ENCODE peak calls at places on chromosome X, in five cellular contexts. P is PC-3, F is tibial nerve, T is right lobe of liver, V is tibial artery. Z is an unnamed sample. For H3K27me3, the result is how much of the 10 kb centered on the place peaks cover.

GRCh38 chrX:21374994-21375794 is 976 bp downstream of the CNKSR2 start:
- DNase-seq in T (no peak), V (peak), F (no peak), P (no peak), Z (no peak)

GRCh38 chrX:68693481-68694410 is 46.3 kb downstream of the STARD8 start:
- DNase-seq in P (peak), F (peak), V (peak), T (peak), Z (no peak)

GRCh38 chrX:50514811-50515210 is 44.2 kb upstream of the DGKK start:
- DNase-seq in P (no peak), T (no peak), V (no peak), F (no peak), Z (no peak)

GRCh38 chrX:57951666-57952319 is 41.5 kb upstream of the ZXDA start:
- DNase-seq in F (no peak), P (no peak), V (no peak), T (no peak), Z (no peak)

GRCh38 chrX:76029385-76029784 is 143.5 kb upstream of the PBDC1 start:
- DNase-seq in T (no peak), F (no peak), P (no peak), V (no peak), Z (no peak)

GRCh38 chrX:567891-568290 is 62.7 kb upstream of the SHOX start:
- DNase-seq in P (no peak), V (no peak), F (no peak), T (no peak), Z (no peak)

GRCh38 chrX:38970074-38970473 is 168.8 kb downstream of the MID1IP1 start:
- DNase-seq in T (no peak), V (no peak), P (no peak), F (no peak), Z (no peak)

GRCh38 chrX:150731795-150732194 is 38.6 kb downstream of the MTMR1 start:
- DNase-seq in T (no peak), F (no peak), P (peak), V (no peak), Z (peak)

GRCh38 chrX:12956704-12957541 is 18.0 kb upstream of the TMSB4X start:
- DNase-seq in P (peak), V (no peak), F (no peak), T (no peak), Z (no peak)

GRCh38 chrX:20221902-20222301 is 44.8 kb downstream of the RPS6KA3 start:
- DNase-seq in P (peak), F (no peak), T (peak), V (no peak), Z (no peak)

DNA sequence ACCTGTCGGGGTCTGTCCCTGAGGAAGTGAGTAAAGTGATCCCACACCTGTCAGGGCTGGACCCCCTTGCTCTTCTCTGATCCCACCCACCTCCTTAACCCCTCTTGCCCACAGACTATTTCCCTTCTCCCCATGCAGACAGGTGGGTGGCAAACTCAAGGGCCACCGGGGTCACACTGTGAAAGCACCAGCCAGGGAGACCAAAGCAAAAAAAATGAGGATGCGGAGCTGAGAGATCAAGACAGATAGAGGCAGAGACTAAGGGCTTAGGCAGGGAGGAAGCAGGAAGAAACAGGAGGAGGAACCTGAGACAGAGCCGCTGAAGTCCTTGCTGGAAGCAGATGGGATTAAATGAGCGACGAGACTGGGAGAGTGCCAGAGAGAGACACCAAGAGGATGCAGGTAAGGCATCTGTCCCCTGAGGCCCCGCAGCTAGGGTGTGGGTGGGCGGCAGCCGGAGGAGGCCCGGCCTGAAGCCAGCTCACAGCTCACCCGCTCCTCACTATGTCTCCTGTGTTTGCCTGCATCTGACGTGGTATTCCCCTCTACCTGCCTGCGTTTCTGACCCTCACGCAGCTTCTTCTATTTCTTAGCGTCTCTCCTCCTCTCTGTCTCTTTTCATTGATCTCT is 7.2 kb downstream of the TIMM17B start:
- DNase-seq in F (no peak), V (no peak), T (no peak), P (peak), Z (no peak)
- H3K27me3 ChIP-seq in F (under half), V (under half), T (under half), P (under half), Z (under half)

DNA sequence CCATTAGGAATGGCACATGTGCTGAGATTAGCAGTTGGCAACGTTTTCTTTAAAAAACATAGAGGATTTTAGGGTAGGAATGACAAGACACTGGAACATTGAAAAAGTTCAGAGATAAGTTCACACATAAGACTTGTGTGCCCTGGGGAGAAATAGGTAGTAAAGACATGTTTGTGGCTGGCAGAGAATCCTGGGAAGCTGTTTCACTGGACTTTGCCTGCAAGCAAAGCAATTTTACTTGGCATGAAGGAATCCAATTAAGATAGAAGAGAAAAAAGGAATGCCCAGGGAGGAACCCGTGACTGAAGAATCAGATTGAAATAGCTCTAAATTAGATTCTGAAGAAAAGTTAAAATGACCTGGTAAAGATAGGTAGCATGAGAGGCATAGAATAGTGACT is 20.2 kb downstream of the GK start:
- DNase-seq in F (no peak), V (no peak), P (no peak), T (no peak), Z (no peak)
- TF ChIP-seq CTCF in F (no peak), V (no peak), P (no peak), T (no peak), Z (no peak)

GRCh38 chrX:134670241-134670811 is 12.1 kb upstream of the PLAC1 start:
- DNase-seq in V (no peak), F (no peak), P (peak), T (no peak), Z (peak)

GRCh38 chrX:134673123-134673522 is 14.9 kb upstream of the PLAC1 start:
- DNase-seq in T (no peak), V (no peak), F (no peak), P (no peak), Z (no peak)

GRCh38 chrX:134672101-134672500 is 13.8 kb upstream of the PLAC1 start:
- DNase-seq in V (no peak), F (no peak), P (no peak), T (no peak), Z (no peak)

GRCh38 chrX:134671207-134671750 is 13.0 kb upstream of the PLAC1 start:
- DNase-seq in T (no peak), V (no peak), P (peak), F (no peak), Z (no peak)

GRCh38 chrX:134669378-134670098 is 11.3 kb upstream of the PLAC1 start:
- DNase-seq in T (no peak), F (no peak), V (no peak), P (peak), Z (peak)
- H3K27ac ChIP-seq in T (no peak), F (no peak), V (no peak), P (peak), Z (peak)

GRCh38 chrX:137425273-137425902 is 140.5 kb upstream of the ZIC3 start:
- DNase-seq in P (no peak), V (no peak), T (no peak), F (no peak), Z (no peak)

GRCh38 chrX:137427813-137428212 is 138.1 kb upstream of the ZIC3 start:
- DNase-seq in P (no peak), T (no peak), F (no peak), V (no peak), Z (no peak)

GRCh38 chrX:137424679-137425078 is 141.2 kb upstream of the ZIC3 start:
- DNase-seq in P (no peak), V (no peak), T (no peak), F (no peak), Z (no peak)

GRCh38 chrX:137427061-137427778 is 138.7 kb upstream of the ZIC3 start:
- DNase-seq in V (no peak), T (no peak), F (no peak), P (no peak), Z (no peak)

GRCh38 chrX:137423241-137423640 is 142.7 kb upstream of the ZIC3 start:
- DNase-seq in P (no peak), F (no peak), T (no peak), V (no peak), Z (no peak)
- H3K27me3 ChIP-seq in P (half or more), F (under half), T (under half), V (under half), Z (under half)

GRCh38 chrX:101460669-101461068 is 24.6 kb upstream of the ARMCX4 start:
- DNase-seq in T (no peak), F (no peak), V (no peak), P (no peak), Z (no peak)

GRCh38 chrX:101462892-101463291 is 22.4 kb upstream of the ARMCX4 start:
- DNase-seq in F (no peak), T (no peak), P (peak), V (no peak), Z (no peak)
- TF ChIP-seq CTCF in F (no peak), T (peak), P (peak), V (no peak), Z (peak)

GRCh38 chrX:123975180-123975579 is 13.7 kb downstream of the STAG2 start:
- DNase-seq in T (no peak), V (no peak), F (no peak), P (peak), Z (no peak)
- H3K27ac ChIP-seq in T (no peak), V (no peak), F (no peak), P (peak), Z (no peak)

GRCh38 chrX:48490661-48491060 is 14.7 kb downstream of the FTSJ1 start:
- DNase-seq in F (no peak), P (peak), T (no peak), V (no peak), Z (no peak)

GRCh38 chrX:48487362-48487785 is 11.4 kb downstream of the FTSJ1 start:
- DNase-seq in V (no peak), F (no peak), T (no peak), P (peak), Z (peak)

GRCh38 chrX:48488034-48488433 is 12.0 kb downstream of the FTSJ1 start:
- DNase-seq in V (no peak), F (no peak), P (peak), T (no peak), Z (no peak)

GRCh38 chrX:48489892-48490291 is 13.9 kb downstream of the FTSJ1 start:
- DNase-seq in P (no peak), V (no peak), F (no peak), T (no peak), Z (no peak)

DNA sequence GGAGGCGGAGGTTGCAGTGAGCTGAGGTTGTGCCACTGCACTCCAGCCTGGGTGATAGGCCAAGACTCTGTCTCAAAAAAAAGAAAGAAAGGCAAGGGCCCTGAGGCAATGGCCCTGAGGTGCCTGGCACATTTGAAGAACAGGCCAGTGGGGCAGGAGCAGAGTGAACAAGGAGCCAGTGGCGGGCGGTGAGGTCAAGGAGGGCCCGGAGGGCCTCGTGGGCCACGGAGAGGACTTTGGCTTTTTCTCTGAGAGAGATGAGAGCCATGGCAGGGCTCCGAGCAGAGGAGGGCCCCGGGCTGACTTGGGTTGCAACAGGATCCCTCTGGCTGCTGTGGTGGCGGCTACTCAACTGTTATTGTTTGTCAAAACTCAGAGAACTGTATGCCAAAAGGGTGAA is 13.3 kb downstream of the FTSJ1 start:
- DNase-seq in P (no peak), T (no peak), F (no peak), V (peak), Z (no peak)
- H3K27me3 ChIP-seq in P (under half), T (under half), F (under half), V (under half), Z (under half)

DNA sequence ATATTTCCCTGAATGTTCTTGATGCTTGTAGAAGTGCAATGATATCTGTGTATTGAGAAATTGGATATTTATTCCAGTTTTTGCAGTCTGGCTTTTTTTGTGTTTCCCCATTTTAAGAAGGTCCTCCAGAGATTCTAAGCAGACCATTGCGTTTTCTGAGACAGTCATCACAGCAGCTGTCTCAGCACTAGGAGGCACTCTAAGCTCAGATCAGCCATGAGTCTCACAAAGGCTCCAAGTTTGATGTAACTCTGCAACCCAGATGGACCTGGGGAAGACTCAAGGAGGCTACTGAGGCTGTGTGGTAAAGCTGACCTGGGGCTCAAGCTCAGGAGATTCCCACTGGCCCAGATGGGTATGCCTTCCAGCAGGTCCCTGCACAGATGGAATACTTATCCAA is 89.3 kb upstream of the CYLC1 start:
- DNase-seq in T (no peak), P (peak), V (no peak), F (no peak), Z (no peak)
- TF ChIP-seq CTCF in T (no peak), P (peak), V (no peak), F (no peak), Z (no peak)

DNA sequence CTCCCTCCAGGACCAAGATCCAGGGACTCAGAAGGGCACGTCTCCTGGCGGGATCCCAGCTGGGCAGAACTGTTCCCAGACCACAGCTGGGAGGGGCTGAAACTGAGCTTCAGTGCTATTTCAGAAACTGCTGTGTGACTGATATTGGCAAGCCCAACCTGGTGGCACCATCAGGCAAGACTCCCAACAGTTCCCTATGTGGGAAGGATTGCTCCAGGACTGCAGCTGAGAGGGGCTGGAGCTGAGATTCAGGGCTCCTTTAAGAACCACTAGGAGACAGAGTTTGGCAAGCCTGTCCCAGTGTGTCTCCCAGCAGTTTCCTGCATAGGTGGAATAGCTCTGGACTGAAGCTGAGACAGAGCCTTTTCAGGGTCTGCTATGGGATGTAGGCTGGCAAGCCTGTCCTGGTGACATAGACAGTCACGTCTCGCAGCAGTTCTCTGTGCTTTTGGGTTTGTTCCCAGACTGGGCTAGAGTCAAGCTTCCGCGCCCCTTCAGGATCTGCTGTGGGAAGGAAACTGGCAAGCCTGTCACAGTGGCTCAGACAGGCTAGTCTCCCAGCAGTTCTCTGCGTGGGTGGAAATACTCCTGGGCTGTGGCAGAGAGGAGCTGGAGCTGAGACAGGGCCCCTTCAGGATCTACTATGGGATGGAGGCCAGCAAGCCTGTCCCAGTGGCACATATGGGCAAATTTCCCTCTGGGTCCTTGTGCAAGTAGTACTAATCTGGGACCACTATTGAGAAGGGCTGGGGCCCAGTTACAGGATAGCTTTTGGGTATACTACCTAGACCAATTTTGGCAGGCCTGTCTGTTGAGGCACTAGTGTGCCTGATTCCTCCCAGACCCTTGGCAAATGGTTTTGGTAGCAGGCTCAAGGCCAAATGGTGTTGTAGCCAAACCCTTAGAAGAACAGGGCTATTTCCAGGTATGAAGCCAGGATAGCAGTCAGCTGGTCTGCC is 20.2 kb upstream of the MED14 start:
- DNase-seq in V (peak), F (no peak), P (no peak), T (no peak), Z (no peak)
- H3K27ac ChIP-seq in V (peak), F (peak), P (no peak), T (no peak), Z (no peak)

DNA sequence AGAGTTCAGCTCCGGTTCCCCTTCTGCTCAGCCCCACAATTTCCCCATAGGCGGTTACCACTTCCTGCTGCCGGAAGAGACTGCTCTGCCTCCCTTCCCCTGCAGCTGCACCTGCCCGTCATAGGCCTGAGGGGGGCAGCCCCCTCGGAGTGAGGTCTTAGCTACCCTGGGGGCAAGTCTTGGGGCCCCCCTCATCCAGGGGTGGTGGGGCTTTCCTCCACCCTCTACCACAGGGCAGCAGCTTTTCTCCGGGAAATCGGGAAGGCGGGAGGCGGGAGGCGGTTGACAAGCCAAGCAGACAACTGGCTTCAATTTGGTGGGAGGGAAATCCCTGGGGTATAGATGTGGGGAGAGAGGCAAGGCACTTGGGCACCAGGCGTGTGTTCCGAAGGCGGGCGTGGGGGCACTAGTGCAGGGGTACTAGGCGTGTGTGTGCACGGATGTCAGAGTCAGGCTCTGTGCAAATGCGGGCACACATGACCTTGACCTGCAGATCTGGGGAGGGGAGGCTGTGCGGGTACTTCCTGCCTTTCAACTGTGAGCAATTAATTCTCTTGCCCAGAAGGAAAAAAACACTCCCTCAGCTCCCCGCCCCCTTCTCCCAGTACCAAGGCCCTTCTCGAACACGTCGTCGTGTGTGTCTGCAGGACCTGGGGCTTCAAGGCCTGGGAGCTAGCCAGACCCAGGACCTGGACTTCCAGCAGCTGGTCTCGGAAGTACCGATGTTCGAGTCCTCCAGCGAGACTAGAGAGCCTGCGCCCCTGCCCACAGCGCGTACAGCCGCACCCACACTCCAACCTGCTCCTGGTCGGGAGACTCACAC is 1.0 kb upstream of the ARHGAP4 start:
- DNase-seq in V (peak), P (peak), T (peak), F (peak), Z (no peak)
- H3K27me3 ChIP-seq in V (under half), P (under half), T (under half), F (under half), Z (under half)

Z was measured in AG04450.